ENCODE peak calls at places on chromosomes 3 and 15, in four cellular contexts. One of them, this sample, is unnamed.

GRCh38 chr3:13025778-13026518 is 47.3 kb downstream of the IQSEC1 start:
- DNase-seq in WERI-Rb-1: no peak
- DNase-seq in Kasumi-1: no peak
- DNase-seq in CD8-positive, alpha-beta memory T cell: no peak
- DNase-seq in this sample: no peak

GRCh38 chr15:100111103-100112060 is 230.4 kb downstream of the ADAMTS17 start:
- DNase-seq in Kasumi-1: peak
- DNase-seq in WERI-Rb-1: no peak
- DNase-seq in CD8-positive, alpha-beta memory T cell: no peak
- DNase-seq in this sample: peak

GRCh38 chr3:4814302-4814903 is 164.8 kb upstream of the BHLHE40 start:
- DNase-seq in Kasumi-1: no peak
- DNase-seq in WERI-Rb-1: no peak
- DNase-seq in CD8-positive, alpha-beta memory T cell: no peak
- DNase-seq in this sample: no peak

GRCh38 chr3:127812151-127812550 is 10.2 kb downstream of the MGLL start:
- DNase-seq in Kasumi-1: no peak
- DNase-seq in CD8-positive, alpha-beta memory T cell: no peak
- DNase-seq in WERI-Rb-1: no peak
- DNase-seq in this sample: no peak

GRCh38 chr15:77535845-77536244 is 96.9 kb downstream of the LINGO1 start:
- DNase-seq in WERI-Rb-1: no peak
- DNase-seq in CD8-positive, alpha-beta memory T cell: no peak
- DNase-seq in Kasumi-1: no peak
- DNase-seq in this sample: no peak

GRCh38 chr3:195803309-195803908 is 8.3 kb downstream of the MUC4 start:
- DNase-seq in Kasumi-1: no peak
- DNase-seq in CD8-positive, alpha-beta memory T cell: no peak
- DNase-seq in WERI-Rb-1: no peak
- DNase-seq in this sample: no peak

GRCh38 chr3:193816656-193817311 is 223.8 kb downstream of the OPA1 start:
- DNase-seq in Kasumi-1: no peak
- DNase-seq in CD8-positive, alpha-beta memory T cell: no peak
- DNase-seq in WERI-Rb-1: peak
- DNase-seq in this sample: no peak

GRCh38 chr3:145857956-145858355 is 303.0 kb downstream of the PLOD2 start:
- DNase-seq in Kasumi-1: no peak
- DNase-seq in WERI-Rb-1: no peak
- DNase-seq in CD8-positive, alpha-beta memory T cell: no peak
- DNase-seq in this sample: no peak

GRCh38 chr15:23690450-23690852 is 3.3 kb upstream of the NDN start:
- DNase-seq in WERI-Rb-1: peak
- DNase-seq in Kasumi-1: no peak
- DNase-seq in CD8-positive, alpha-beta memory T cell: no peak
- DNase-seq in this sample: no peak

GRCh38 chr3:129777806-129778205 is 115.7 kb downstream of the TMCC1 start:
- DNase-seq in CD8-positive, alpha-beta memory T cell: no peak
- DNase-seq in WERI-Rb-1: no peak
- DNase-seq in Kasumi-1: no peak
- DNase-seq in this sample: no peak

GRCh38 chr3:141412936-141413354 is 44.6 kb downstream of the ZBTB38 start:
- DNase-seq in CD8-positive, alpha-beta memory T cell: no peak
- DNase-seq in WERI-Rb-1: no peak
- DNase-seq in Kasumi-1: no peak
- DNase-seq in this sample: peak

GRCh38 chr3:197795200-197795599 is 4.1 kb downstream of the LRCH3 start:
- DNase-seq in WERI-Rb-1: no peak
- DNase-seq in Kasumi-1: no peak
- DNase-seq in CD8-positive, alpha-beta memory T cell: no peak
- DNase-seq in this sample: peak

GRCh38 chr3:40306336-40306735 is 3.2 kb upstream of the EIF1B start:
- DNase-seq in WERI-Rb-1: no peak
- DNase-seq in Kasumi-1: no peak
- DNase-seq in CD8-positive, alpha-beta memory T cell: no peak
- DNase-seq in this sample: no peak

GRCh38 chr15:27410986-27411385 is 440.0 kb downstream of the GABRG3 start:
- DNase-seq in CD8-positive, alpha-beta memory T cell: no peak
- DNase-seq in Kasumi-1: no peak
- DNase-seq in WERI-Rb-1: no peak
- DNase-seq in this sample: no peak

GRCh38 chr15:67242665-67243064 is 11.8 kb downstream of the AAGAB start:
- DNase-seq in WERI-Rb-1: no peak
- DNase-seq in CD8-positive, alpha-beta memory T cell: no peak
- DNase-seq in Kasumi-1: peak
- DNase-seq in this sample: no peak

GRCh38 chr15:75063338-75063737 is 39.9 kb downstream of the PPCDC start:
- DNase-seq in CD8-positive, alpha-beta memory T cell: no peak
- DNase-seq in WERI-Rb-1: no peak
- DNase-seq in Kasumi-1: no peak
- DNase-seq in this sample: peak

GRCh38 chr3:40137586-40138295 is 171.8 kb upstream of the EIF1B start:
- DNase-seq in CD8-positive, alpha-beta memory T cell: no peak
- DNase-seq in Kasumi-1: no peak
- DNase-seq in WERI-Rb-1: no peak
- DNase-seq in this sample: peak

GRCh38 chr3:113844622-113845222 is 6.1 kb downstream of the GRAMD1C start:
- DNase-seq in WERI-Rb-1: no peak
- DNase-seq in CD8-positive, alpha-beta memory T cell: no peak
- DNase-seq in Kasumi-1: peak
- DNase-seq in this sample: no peak

GRCh38 chr3:81723732-81724313 is 37.6 kb downstream of the GBE1 start:
- DNase-seq in Kasumi-1: peak
- DNase-seq in WERI-Rb-1: no peak
- DNase-seq in CD8-positive, alpha-beta memory T cell: no peak
- DNase-seq in this sample: no peak

GRCh38 chr3:38155825-38156224 is 9.5 kb upstream of the OXSR1 start:
- DNase-seq in CD8-positive, alpha-beta memory T cell: no peak
- DNase-seq in Kasumi-1: no peak
- DNase-seq in WERI-Rb-1: no peak
- DNase-seq in this sample: no peak

GRCh38 chr15:72803006-72803405 is 19.4 kb upstream of the ADPGK start:
- DNase-seq in Kasumi-1: no peak
- DNase-seq in WERI-Rb-1: no peak
- DNase-seq in CD8-positive, alpha-beta memory T cell: no peak
- DNase-seq in this sample: no peak

GRCh38 chr3:14988988-14989394 is 41.6 kb downstream of the NR2C2 start:
- DNase-seq in WERI-Rb-1: peak
- DNase-seq in Kasumi-1: peak
- DNase-seq in CD8-positive, alpha-beta memory T cell: peak
- DNase-seq in this sample: no peak

GRCh38 chr3:42668793-42669217 is 15.3 kb downstream of the ZBTB47 start:
- DNase-seq in WERI-Rb-1: no peak
- DNase-seq in Kasumi-1: no peak
- DNase-seq in CD8-positive, alpha-beta memory T cell: no peak
- DNase-seq in this sample: peak

GRCh38 chr3:32106929-32107362 is 526 bp downstream of the GPD1L start:
- DNase-seq in WERI-Rb-1: no peak
- DNase-seq in Kasumi-1: peak
- DNase-seq in CD8-positive, alpha-beta memory T cell: no peak
- DNase-seq in this sample: no peak